ENCODE peak calls at places on chromosomes 3 and 15, in eight cellular contexts. Z, I, A, V, C, B, F and H are unnamed samples.

GRCh38 chr15:98003528-98003927 is 43.0 kb downstream of the ARRDC4 start:
- DNase-seq in V (no peak), C (no peak), F (no peak), B (no peak), A (no peak), I (no peak), Z (no peak), H (no peak)

GRCh38 chr3:117447419-117447818 is 737.8 kb downstream of the TUSC7 start:
- DNase-seq in B (no peak), I (no peak), V (no peak), A (no peak), Z (no peak), C (no peak), F (no peak), H (no peak)

GRCh38 chr3:105883798-105884377 is 15.1 kb upstream of the CBLB start:
- DNase-seq in V (no peak), Z (no peak), F (no peak), C (no peak), A (no peak), I (no peak), B (no peak), H (no peak)

GRCh38 chr3:87309601-87310000 is 33.2 kb upstream of the POU1F1 start:
- DNase-seq in Z (no peak), C (no peak), V (no peak), A (peak; percentile 55), I (no peak), F (no peak), B (no peak), H (peak; percentile 34)

GRCh38 chr3:14789221-14789620 is 29.5 kb upstream of the FGD5 start:
- DNase-seq in I (no peak), B (no peak), A (no peak), V (no peak), Z (no peak), F (no peak), C (no peak), H (no peak)

GRCh38 chr3:53633197-53633787 is 138.9 kb downstream of the CACNA1D start:
- DNase-seq in I (no peak), F (no peak), Z (no peak), A (no peak), B (no peak), V (no peak), C (no peak), H (no peak)

GRCh38 chr3:165192610-165193192 is 3.5 kb downstream of the SLITRK3 start:
- DNase-seq in I (no peak), Z (peak; percentile 20), F (no peak), V (no peak), C (peak; percentile 87), A (no peak), B (no peak), H (no peak)

GRCh38 chr3:186471781-186472180 is 72.4 kb downstream of the CRYGS start:
- DNase-seq in Z (no peak), C (no peak), V (no peak), A (no peak), F (no peak), B (no peak), I (no peak), H (no peak)

GRCh38 chr15:40762919-40763800 is 708 bp upstream of the GCHFR start:
- DNase-seq in C (peak; percentile 73), I (peak; percentile 50), F (peak; percentile 65), B (peak; percentile 68), A (peak; percentile 73), V (peak; percentile 42), Z (no peak), H (peak; percentile 79)

GRCh38 chr3:169894110-169894509 is 17.3 kb upstream of the SAMD7 start:
- DNase-seq in Z (no peak), F (no peak), B (peak; percentile 43), C (no peak), I (peak; percentile 31), A (no peak), V (no peak), H (no peak)

GRCh38 chr3:169146866-169147245 is 516.7 kb downstream of the MECOM start:
- DNase-seq in V (no peak), Z (no peak), F (no peak), B (no peak), I (no peak), A (no peak), C (no peak), H (no peak)

GRCh38 chr3:55795736-55796135 is 308.6 kb upstream of the WNT5A start:
- DNase-seq in I (peak; percentile 1), C (no peak), B (no peak), Z (no peak), V (no peak), A (peak; percentile 6), F (no peak), H (peak; percentile 16)

GRCh38 chr15:64343222-64343621 is 12.8 kb downstream of the CSNK1G1 start:
- DNase-seq in I (no peak), Z (no peak), B (no peak), A (no peak), V (no peak), C (no peak), F (no peak), H (no peak)

GRCh38 chr3:47577583-47578118 is 1.0 kb downstream of the CSPG5 start:
- DNase-seq in F (no peak), Z (peak; percentile 28), A (peak; percentile 19), I (no peak), B (no peak), C (peak; percentile 49), V (no peak), H (peak; percentile 40)